ENCODE peak calls at places on chromosomes 13 and 19, in four cellular contexts. One of them, this sample, is unnamed.

GRCh38 chr13:110524484-110525254 is 36.9 kb downstream of the RAB20 start:
- DNase-seq in GM23338: no peak
- DNase-seq in HFF-Myc: no peak
- DNase-seq in cardiac muscle cell: no peak
- DNase-seq in this sample: no peak

GRCh38 chr13:21297452-21297851 is 121.0 kb downstream of the MRPL57 start:
- DNase-seq in GM23338: no peak
- DNase-seq in HFF-Myc: no peak
- DNase-seq in cardiac muscle cell: no peak
- DNase-seq in this sample: no peak

GRCh38 chr19:30001794-30002193 is 59.8 kb downstream of the URI1 start:
- DNase-seq in GM23338: no peak
- DNase-seq in HFF-Myc: no peak
- DNase-seq in cardiac muscle cell: peak
- DNase-seq in this sample: no peak

GRCh38 chr19:49403404-49404187 is 15.5 kb downstream of the KASH5 start:
- DNase-seq in GM23338: peak
- DNase-seq in HFF-Myc: peak
- DNase-seq in cardiac muscle cell: no peak
- DNase-seq in this sample: no peak

GRCh38 chr13:79075703-79076102 is 330.4 kb downstream of the RBM26 start:
- DNase-seq in GM23338: no peak
- DNase-seq in HFF-Myc: no peak
- DNase-seq in cardiac muscle cell: no peak
- DNase-seq in this sample: no peak

GRCh38 chr19:50453243-50453642 is 20.6 kb downstream of the MYBPC2 start:
- DNase-seq in GM23338: no peak
- DNase-seq in HFF-Myc: no peak
- DNase-seq in cardiac muscle cell: no peak
- DNase-seq in this sample: no peak

GRCh38 chr13:50369646-50370045 is 354.4 kb downstream of the KCNRG start:
- DNase-seq in GM23338: no peak
- DNase-seq in HFF-Myc: no peak
- DNase-seq in cardiac muscle cell: no peak
- DNase-seq in this sample: no peak

GRCh38 chr19:1497578-1498235 is 6.7 kb downstream of the REEP6 start:
- DNase-seq in GM23338: no peak
- DNase-seq in HFF-Myc: no peak
- DNase-seq in cardiac muscle cell: no peak
- DNase-seq in this sample: no peak

GRCh38 chr13:111623170-111623569 is 302.7 kb downstream of the TEX29 start:
- DNase-seq in GM23338: no peak
- DNase-seq in HFF-Myc: no peak
- DNase-seq in cardiac muscle cell: no peak
- DNase-seq in this sample: no peak

GRCh38 chr19:20278342-20278741 is 111.3 kb downstream of the ZNF486 start:
- DNase-seq in GM23338: peak
- DNase-seq in HFF-Myc: no peak
- DNase-seq in cardiac muscle cell: no peak
- DNase-seq in this sample: no peak
- TF ChIP-seq CTCF in GM23338: peak
- TF ChIP-seq CTCF in HFF-Myc: no peak
- TF ChIP-seq CTCF in cardiac muscle cell: no peak
- TF ChIP-seq CTCF in this sample: no peak

DNA sequence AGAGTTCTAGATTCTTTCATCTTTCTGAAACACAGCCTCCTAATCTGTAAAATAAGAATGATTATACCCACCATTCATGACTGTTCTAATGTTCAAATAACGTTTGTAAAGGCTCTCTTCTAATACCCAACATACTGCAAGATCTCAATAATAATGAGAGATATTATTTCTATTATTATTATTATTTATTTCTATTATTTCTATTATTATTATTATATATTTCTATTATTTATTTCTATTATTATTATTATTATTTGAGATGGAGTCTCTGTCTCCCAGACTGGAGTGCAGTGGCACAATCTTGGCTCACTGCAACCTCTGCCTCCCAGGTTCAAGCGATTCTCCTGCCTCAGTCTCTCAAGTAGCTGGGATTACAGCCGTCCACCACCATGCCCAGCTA is 395.5 kb downstream of the EFNB2 start:
- DNase-seq in GM23338: no peak
- DNase-seq in HFF-Myc: no peak
- DNase-seq in cardiac muscle cell: no peak
- DNase-seq in this sample: no peak
- H3K4me3 ChIP-seq in GM23338: no peak
- H3K4me3 ChIP-seq in HFF-Myc: no peak
- H3K4me3 ChIP-seq in cardiac muscle cell: no peak
- H3K4me3 ChIP-seq in this sample: no peak

GRCh38 chr19:10519421-10519820 is 2.2 kb upstream of the S1PR5 start:
- DNase-seq in GM23338: no peak
- DNase-seq in HFF-Myc: no peak
- DNase-seq in cardiac muscle cell: no peak
- DNase-seq in this sample: no peak

GRCh38 chr19:10521461-10522216 is 4.4 kb upstream of the S1PR5 start:
- DNase-seq in GM23338: no peak
- DNase-seq in HFF-Myc: no peak
- DNase-seq in cardiac muscle cell: no peak
- DNase-seq in this sample: no peak

GRCh38 chr19:10518444-10519361 is 1.5 kb upstream of the S1PR5 start:
- DNase-seq in GM23338: peak
- DNase-seq in HFF-Myc: no peak
- DNase-seq in cardiac muscle cell: no peak
- DNase-seq in this sample: no peak

GRCh38 chr19:10523135-10523636 is 5.9 kb upstream of the S1PR5 start:
- DNase-seq in GM23338: no peak
- DNase-seq in HFF-Myc: no peak
- DNase-seq in cardiac muscle cell: no peak
- DNase-seq in this sample: no peak

DNA sequence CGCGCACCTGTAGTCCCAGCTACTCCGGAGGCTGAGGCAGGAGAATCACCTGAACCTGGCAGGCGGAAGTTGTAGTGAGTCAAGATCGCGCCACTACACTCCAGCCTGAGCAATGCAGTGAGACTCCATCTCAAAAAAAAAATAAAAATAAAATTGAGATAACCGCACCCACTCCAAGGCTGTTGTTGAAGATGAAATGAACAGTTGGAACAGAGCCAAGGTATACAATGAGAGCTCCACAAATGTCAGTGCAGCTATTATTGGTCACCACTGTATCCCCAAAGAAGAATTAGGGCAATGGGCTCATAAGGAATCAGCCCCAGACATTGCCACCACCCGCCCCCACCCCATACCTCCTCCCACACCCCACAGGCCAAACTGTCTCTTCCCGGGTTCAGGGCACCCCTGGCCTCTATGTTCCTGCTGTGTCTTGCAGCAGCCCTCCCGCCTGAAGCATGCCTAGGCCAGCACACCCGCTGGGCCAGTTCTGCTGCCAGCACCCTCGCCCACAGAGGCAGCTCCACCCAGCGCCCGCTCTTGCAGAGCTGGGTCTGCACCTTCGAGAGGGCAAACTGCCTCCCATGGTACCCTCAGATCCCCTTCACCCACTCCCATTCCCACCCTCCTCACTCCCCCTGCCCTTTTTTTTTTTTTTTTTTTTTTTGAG is 3.5 kb upstream of the S1PR5 start:
- DNase-seq in GM23338: no peak
- DNase-seq in HFF-Myc: no peak
- DNase-seq in cardiac muscle cell: no peak
- DNase-seq in this sample: no peak
- TF ChIP-seq CTCF in GM23338: no peak
- TF ChIP-seq CTCF in HFF-Myc: no peak
- TF ChIP-seq CTCF in cardiac muscle cell: no peak
- TF ChIP-seq CTCF in this sample: no peak

DNA sequence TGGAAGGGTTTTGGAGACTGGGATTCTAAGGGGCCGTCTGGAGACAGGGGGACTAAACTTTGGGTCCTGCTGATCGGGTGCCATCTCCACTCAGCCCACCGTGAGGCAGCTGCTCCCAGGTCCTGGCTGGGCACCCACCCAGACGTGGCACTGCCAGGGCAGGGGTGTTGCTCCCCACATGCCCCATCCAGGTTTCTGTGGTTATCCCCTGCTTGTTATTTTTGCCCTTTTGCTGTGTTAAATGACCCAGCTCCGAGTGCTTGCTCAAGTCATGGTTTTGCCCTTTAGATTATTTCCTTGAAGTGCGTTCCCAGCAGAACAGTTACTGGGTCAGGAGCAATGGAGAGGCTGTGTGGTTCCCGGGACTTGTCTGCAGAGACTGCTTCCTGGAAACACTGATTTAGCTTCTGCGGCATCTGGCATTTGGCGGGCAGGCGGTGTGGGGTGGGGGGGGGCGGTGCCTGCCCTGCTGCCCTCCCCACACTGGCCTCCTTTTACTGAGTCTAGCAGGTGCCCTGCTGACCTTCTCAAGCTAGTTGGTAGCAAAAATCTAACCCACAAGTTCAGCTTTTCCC is 1.9 kb downstream of the RAB11B start:
- DNase-seq in GM23338: no peak
- DNase-seq in HFF-Myc: no peak
- DNase-seq in cardiac muscle cell: peak
- DNase-seq in this sample: no peak
- H3K4me3 ChIP-seq in GM23338: no peak
- H3K4me3 ChIP-seq in HFF-Myc: no peak
- H3K4me3 ChIP-seq in cardiac muscle cell: no peak
- H3K4me3 ChIP-seq in this sample: no peak

DNA sequence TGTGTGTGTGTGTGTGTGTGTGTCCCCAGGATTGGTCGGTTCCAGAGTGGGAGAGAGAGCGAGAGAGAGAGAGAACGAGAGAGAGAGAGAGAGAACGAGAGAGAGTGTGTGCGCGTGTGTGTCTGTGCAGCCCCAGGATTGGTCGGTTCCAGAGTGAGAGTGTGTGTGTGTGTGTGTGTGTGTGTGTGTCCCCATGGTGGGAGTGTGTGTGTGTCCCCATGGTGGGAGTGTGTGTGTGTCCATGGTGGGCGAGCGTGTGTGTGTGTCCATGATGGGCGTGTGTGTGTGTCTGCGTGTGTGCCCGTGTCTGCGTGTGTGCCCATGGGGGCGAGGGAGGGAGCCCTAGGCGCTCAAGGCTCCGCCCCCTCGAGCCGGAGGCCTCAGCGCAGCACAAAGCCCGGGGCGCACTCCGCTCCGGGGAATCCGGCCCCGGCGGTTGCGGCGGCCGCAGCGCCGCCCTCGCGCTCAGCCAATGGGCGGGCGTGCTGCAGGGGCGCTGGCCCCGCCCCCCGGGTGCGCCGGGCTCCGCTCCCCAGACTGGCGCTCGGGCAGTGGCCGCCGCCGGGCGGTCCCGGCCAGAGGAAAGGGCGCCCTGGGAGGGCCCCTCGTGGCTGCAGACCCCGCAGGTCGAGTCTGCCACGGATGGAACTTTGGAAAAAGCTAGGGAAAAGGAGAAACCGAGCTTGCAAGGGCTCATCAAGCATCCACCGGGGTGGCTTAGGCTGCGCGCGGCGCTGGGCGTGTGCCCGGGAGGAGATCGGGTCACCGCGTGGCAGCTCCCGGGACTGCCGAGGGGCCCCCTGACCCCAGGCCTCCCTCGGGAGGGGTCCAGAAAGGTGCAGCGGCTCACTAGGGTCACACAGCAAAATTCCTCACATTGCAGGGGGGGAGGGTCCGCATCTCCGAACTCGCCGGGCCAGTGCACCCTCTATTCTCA is 96.2 kb downstream of the INSR start:
- DNase-seq in GM23338: peak
- DNase-seq in HFF-Myc: peak
- DNase-seq in cardiac muscle cell: peak
- DNase-seq in this sample: peak
- TF ChIP-seq CTCF in GM23338: no peak
- TF ChIP-seq CTCF in HFF-Myc: no peak
- TF ChIP-seq CTCF in cardiac muscle cell: peak
- TF ChIP-seq CTCF in this sample: no peak

GRCh38 chr13:42355118-42355840 is 83.3 kb downstream of the AKAP11 start:
- DNase-seq in GM23338: no peak
- DNase-seq in HFF-Myc: no peak
- DNase-seq in cardiac muscle cell: no peak
- DNase-seq in this sample: no peak
- H3K4me3 ChIP-seq in GM23338: no peak
- H3K4me3 ChIP-seq in HFF-Myc: no peak
- H3K4me3 ChIP-seq in cardiac muscle cell: no peak
- H3K4me3 ChIP-seq in this sample: no peak

DNA sequence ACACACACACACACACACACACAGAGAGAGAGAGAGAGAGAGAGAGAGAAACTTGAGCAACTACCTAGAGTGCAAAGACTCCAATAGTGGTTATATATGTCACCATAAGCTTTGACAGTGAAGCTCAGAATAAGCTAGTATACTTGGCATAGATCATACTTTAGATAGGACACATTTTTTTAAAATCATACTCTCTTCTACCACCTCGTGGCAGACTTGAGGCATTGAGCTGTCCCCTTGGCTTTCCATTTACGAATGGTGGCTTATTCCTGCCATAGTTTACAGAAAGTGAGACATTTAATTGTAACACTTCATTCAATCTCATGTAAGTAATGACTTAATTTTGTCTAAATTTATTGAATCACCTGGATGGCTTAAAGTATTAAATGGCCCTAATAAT is 108.2 kb downstream of the EDNRB start:
- DNase-seq in GM23338: peak
- DNase-seq in HFF-Myc: no peak
- DNase-seq in cardiac muscle cell: peak
- DNase-seq in this sample: no peak
- TF ChIP-seq CTCF in GM23338: peak
- TF ChIP-seq CTCF in HFF-Myc: peak
- TF ChIP-seq CTCF in cardiac muscle cell: no peak
- TF ChIP-seq CTCF in this sample: no peak

GRCh38 chr19:46076951-46077814 is 36.4 kb upstream of the IGFL4 start:
- DNase-seq in GM23338: peak
- DNase-seq in HFF-Myc: peak
- DNase-seq in cardiac muscle cell: peak
- DNase-seq in this sample: peak
- H3K4me3 ChIP-seq in GM23338: peak
- H3K4me3 ChIP-seq in HFF-Myc: no peak
- H3K4me3 ChIP-seq in cardiac muscle cell: peak
- H3K4me3 ChIP-seq in this sample: peak

GRCh38 chr19:3987619-3988371 is 2.5 kb upstream of the EEF2 start:
- DNase-seq in GM23338: peak
- DNase-seq in HFF-Myc: peak
- DNase-seq in cardiac muscle cell: peak
- DNase-seq in this sample: no peak
- TF ChIP-seq CTCF in GM23338: peak
- TF ChIP-seq CTCF in HFF-Myc: peak
- TF ChIP-seq CTCF in cardiac muscle cell: peak
- TF ChIP-seq CTCF in this sample: peak